ENCODE peak calls at places on chromosomes 7 and 10, in nine cellular contexts. One of them, this sample, is unnamed.

GRCh38 chr7:111508387-111508786 is 53.9 kb downstream of the IMMP2L start:
- DNase-seq in IMR-90: no peak
- DNase-seq in tibial nerve: no peak
- DNase-seq in heart left ventricle: no peak
- DNase-seq in A549: no peak
- DNase-seq in ovary: no peak
- DNase-seq in endothelial cell of umbilical vein: no peak
- DNase-seq in esophagus squamous epithelium: no peak
- DNase-seq in Peyer's patch: no peak
- DNase-seq in this sample: no peak

GRCh38 chr7:131225619-131226101 is 102.0 kb upstream of the MKLN1 start:
- DNase-seq in IMR-90: peak; percentile 61
- DNase-seq in tibial nerve: peak; percentile 61
- DNase-seq in heart left ventricle: peak; percentile 6
- DNase-seq in A549: peak; percentile 98
- DNase-seq in ovary: peak; percentile 71
- DNase-seq in endothelial cell of umbilical vein: peak; percentile 20
- DNase-seq in esophagus squamous epithelium: no peak
- DNase-seq in Peyer's patch: peak; percentile 66
- DNase-seq in this sample: no peak

GRCh38 chr7:38070718-38071117 is 107.3 kb upstream of the STARD3NL start:
- DNase-seq in IMR-90: peak; percentile 0
- DNase-seq in tibial nerve: peak; percentile 11
- DNase-seq in heart left ventricle: no peak
- DNase-seq in A549: peak; percentile 34
- DNase-seq in ovary: peak; percentile 28
- DNase-seq in endothelial cell of umbilical vein: no peak
- DNase-seq in esophagus squamous epithelium: no peak
- DNase-seq in Peyer's patch: no peak
- DNase-seq in this sample: no peak

GRCh38 chr7:28530175-28531142 is 118.1 kb downstream of the CREB5 start:
- DNase-seq in IMR-90: peak; percentile 60
- DNase-seq in tibial nerve: peak; percentile 53
- DNase-seq in heart left ventricle: peak; percentile 46
- DNase-seq in A549: no peak
- DNase-seq in ovary: peak; percentile 33
- DNase-seq in endothelial cell of umbilical vein: peak; percentile 96
- DNase-seq in esophagus squamous epithelium: no peak
- DNase-seq in Peyer's patch: no peak
- DNase-seq in this sample: no peak

GRCh38 chr7:50676754-50677153 is 105.9 kb downstream of the GRB10 start:
- DNase-seq in IMR-90: no peak
- DNase-seq in tibial nerve: no peak
- DNase-seq in heart left ventricle: no peak
- DNase-seq in A549: no peak
- DNase-seq in ovary: no peak
- DNase-seq in endothelial cell of umbilical vein: no peak
- DNase-seq in esophagus squamous epithelium: no peak
- DNase-seq in Peyer's patch: no peak
- DNase-seq in this sample: no peak

GRCh38 chr10:78973901-78974408 is 94.8 kb upstream of the ZMIZ1 start:
- DNase-seq in IMR-90: peak; percentile 56
- DNase-seq in tibial nerve: peak; percentile 57
- DNase-seq in heart left ventricle: peak; percentile 84
- DNase-seq in A549: peak; percentile 82
- DNase-seq in ovary: peak; percentile 80
- DNase-seq in endothelial cell of umbilical vein: peak; percentile 94
- DNase-seq in esophagus squamous epithelium: no peak
- DNase-seq in Peyer's patch: peak; percentile 79
- DNase-seq in this sample: peak; percentile 88

GRCh38 chr10:117569610-117570395 is 27.3 kb downstream of the EMX2 start:
- DNase-seq in IMR-90: no peak
- DNase-seq in tibial nerve: no peak
- DNase-seq in heart left ventricle: no peak
- DNase-seq in A549: no peak
- DNase-seq in ovary: no peak
- DNase-seq in endothelial cell of umbilical vein: no peak
- DNase-seq in esophagus squamous epithelium: no peak
- DNase-seq in Peyer's patch: no peak
- DNase-seq in this sample: no peak

GRCh38 chr7:50664461-50664922 is 99.3 kb upstream of the DDC start:
- DNase-seq in IMR-90: peak; percentile 54
- DNase-seq in tibial nerve: no peak
- DNase-seq in heart left ventricle: no peak
- DNase-seq in A549: no peak
- DNase-seq in ovary: no peak
- DNase-seq in endothelial cell of umbilical vein: peak; percentile 79
- DNase-seq in esophagus squamous epithelium: no peak
- DNase-seq in Peyer's patch: no peak
- DNase-seq in this sample: no peak

GRCh38 chr7:25967278-25968204 is 184.5 kb upstream of the NFE2L3 start:
- DNase-seq in IMR-90: no peak
- DNase-seq in tibial nerve: no peak
- DNase-seq in heart left ventricle: no peak
- DNase-seq in A549: no peak
- DNase-seq in ovary: no peak
- DNase-seq in endothelial cell of umbilical vein: no peak
- DNase-seq in esophagus squamous epithelium: no peak
- DNase-seq in Peyer's patch: no peak
- DNase-seq in this sample: no peak

GRCh38 chr7:47452295-47452694 is 129.6 kb downstream of the TNS3 start:
- DNase-seq in IMR-90: no peak
- DNase-seq in tibial nerve: no peak
- DNase-seq in heart left ventricle: no peak
- DNase-seq in A549: no peak
- DNase-seq in ovary: no peak
- DNase-seq in endothelial cell of umbilical vein: no peak
- DNase-seq in esophagus squamous epithelium: no peak
- DNase-seq in Peyer's patch: no peak
- DNase-seq in this sample: no peak

GRCh38 chr7:47454066-47454950 is 127.6 kb downstream of the TNS3 start:
- DNase-seq in IMR-90: peak; percentile 29
- DNase-seq in tibial nerve: no peak
- DNase-seq in heart left ventricle: no peak
- DNase-seq in A549: no peak
- DNase-seq in ovary: no peak
- DNase-seq in endothelial cell of umbilical vein: no peak
- DNase-seq in esophagus squamous epithelium: no peak
- DNase-seq in Peyer's patch: peak; percentile 45
- DNase-seq in this sample: no peak

GRCh38 chr7:47451851-47452205 is 130.1 kb downstream of the TNS3 start:
- DNase-seq in IMR-90: peak; percentile 79
- DNase-seq in tibial nerve: no peak
- DNase-seq in heart left ventricle: no peak
- DNase-seq in A549: no peak
- DNase-seq in ovary: no peak
- DNase-seq in endothelial cell of umbilical vein: no peak
- DNase-seq in esophagus squamous epithelium: no peak
- DNase-seq in Peyer's patch: no peak
- DNase-seq in this sample: no peak

GRCh38 chr7:47452715-47453092 is 129.2 kb downstream of the TNS3 start:
- DNase-seq in IMR-90: no peak
- DNase-seq in tibial nerve: no peak
- DNase-seq in heart left ventricle: no peak
- DNase-seq in A549: no peak
- DNase-seq in ovary: no peak
- DNase-seq in endothelial cell of umbilical vein: no peak
- DNase-seq in esophagus squamous epithelium: no peak
- DNase-seq in Peyer's patch: no peak
- DNase-seq in this sample: no peak

DNA sequence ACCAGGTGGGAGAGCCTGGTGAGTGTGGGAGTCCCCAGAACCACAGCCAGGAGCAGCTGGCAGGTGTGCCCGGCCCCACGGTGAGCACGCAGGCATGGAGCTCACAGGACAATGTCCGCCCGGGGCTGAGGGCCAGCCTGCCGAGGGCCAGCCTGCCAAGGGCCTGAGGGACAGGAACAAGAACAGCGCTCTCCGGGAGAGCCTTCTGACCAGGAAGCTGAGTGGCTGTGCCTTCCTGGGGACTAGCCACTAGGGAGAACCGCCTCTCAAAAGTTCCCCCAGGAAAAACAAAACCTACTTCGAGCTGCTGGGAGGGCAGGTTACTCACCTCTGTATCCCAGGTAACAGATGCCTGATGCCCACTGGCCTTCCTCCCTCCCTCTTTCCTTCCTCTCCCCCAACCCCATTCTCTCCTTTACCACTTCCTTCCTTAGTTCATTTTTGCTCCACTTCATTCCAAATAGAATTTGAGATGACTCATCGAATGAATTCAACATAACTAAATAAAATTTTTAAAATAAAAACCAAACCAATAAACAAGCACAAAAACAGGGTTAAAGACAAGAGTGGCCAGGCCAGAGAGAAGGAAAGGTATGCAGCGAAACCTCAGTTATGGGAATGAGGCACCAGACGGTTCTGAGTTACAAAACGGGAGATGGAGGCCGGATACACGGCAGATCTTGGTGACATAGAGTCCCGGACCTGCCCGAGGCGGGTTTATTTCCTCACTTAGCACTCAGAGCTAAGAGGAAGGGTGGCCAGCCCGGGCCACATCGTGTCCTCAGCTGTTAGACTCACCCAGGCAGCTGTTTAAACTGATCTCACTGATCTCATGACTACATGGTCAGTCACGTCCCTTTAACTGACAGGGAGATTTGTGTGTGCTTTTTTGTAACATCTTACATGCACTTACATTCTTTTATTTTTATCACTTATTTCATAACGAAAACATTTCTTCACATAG is 128.5 kb downstream of the TNS3 start:
- DNase-seq in IMR-90: peak; percentile 98
- DNase-seq in tibial nerve: peak; percentile 66
- DNase-seq in heart left ventricle: peak; percentile 52
- DNase-seq in A549: no peak
- DNase-seq in ovary: peak; percentile 55
- DNase-seq in endothelial cell of umbilical vein: peak; percentile 74
- DNase-seq in esophagus squamous epithelium: no peak
- DNase-seq in Peyer's patch: peak; percentile 77
- DNase-seq in this sample: no peak
- TF ChIP-seq POLR2A in IMR-90: no peak
- TF ChIP-seq POLR2A in tibial nerve: peak; percentile 11
- TF ChIP-seq POLR2A in heart left ventricle: no peak
- TF ChIP-seq POLR2A in A549: no peak
- TF ChIP-seq POLR2A in ovary: no peak
- TF ChIP-seq POLR2A in endothelial cell of umbilical vein: no peak
- TF ChIP-seq POLR2A in esophagus squamous epithelium: no peak
- TF ChIP-seq POLR2A in Peyer's patch: no peak
- TF ChIP-seq POLR2A in this sample: no peak

DNA sequence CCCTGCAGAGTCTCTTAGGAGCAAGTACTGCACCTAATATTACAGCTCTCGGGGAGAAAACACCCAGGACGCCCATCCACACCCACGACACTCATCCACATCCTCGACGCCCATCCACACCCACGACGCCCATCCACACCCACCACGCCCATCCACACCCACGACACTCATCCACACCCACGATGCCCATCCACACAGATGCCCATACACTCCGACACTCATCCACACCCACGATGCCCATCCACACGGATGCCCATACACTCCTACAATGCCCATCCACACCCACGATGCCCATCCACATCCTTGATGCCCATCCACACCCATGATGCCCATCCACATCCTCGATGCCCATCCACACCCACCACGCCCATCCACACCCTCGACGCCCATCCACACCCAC is 503.1 kb downstream of the PTPRN2 start:
- DNase-seq in IMR-90: no peak
- DNase-seq in tibial nerve: no peak
- DNase-seq in heart left ventricle: no peak
- DNase-seq in A549: no peak
- DNase-seq in ovary: no peak
- DNase-seq in endothelial cell of umbilical vein: no peak
- DNase-seq in esophagus squamous epithelium: no peak
- DNase-seq in Peyer's patch: no peak
- DNase-seq in this sample: peak; percentile 36
- H3K9me3 ChIP-seq in IMR-90: peaks cover 50% of the 10 kb centered on the region
- H3K9me3 ChIP-seq in tibial nerve: no peaks in the 10 kb centered on the region
- H3K9me3 ChIP-seq in heart left ventricle: no peaks in the 10 kb centered on the region
- H3K9me3 ChIP-seq in A549: no peaks in the 10 kb centered on the region
- H3K9me3 ChIP-seq in ovary: no peaks in the 10 kb centered on the region
- H3K9me3 ChIP-seq in endothelial cell of umbilical vein: peaks cover 6% of the 10 kb centered on the region
- H3K9me3 ChIP-seq in esophagus squamous epithelium: no peaks in the 10 kb centered on the region
- H3K9me3 ChIP-seq in Peyer's patch: no peaks in the 10 kb centered on the region
- H3K9me3 ChIP-seq in this sample: peaks cover 14% of the 10 kb centered on the region

GRCh38 chr7:100604078-100604975 is 2.2 kb downstream of the PCOLCE start:
- DNase-seq in IMR-90: peak; percentile 46
- DNase-seq in tibial nerve: peak; percentile 57
- DNase-seq in heart left ventricle: peak; percentile 83
- DNase-seq in A549: peak; percentile 78
- DNase-seq in ovary: peak; percentile 84
- DNase-seq in endothelial cell of umbilical vein: peak; percentile 43
- DNase-seq in esophagus squamous epithelium: no peak
- DNase-seq in Peyer's patch: peak; percentile 90
- DNase-seq in this sample: peak; percentile 95
- TF ChIP-seq POLR2A in IMR-90: no peak
- TF ChIP-seq POLR2A in tibial nerve: peak; percentile 35
- TF ChIP-seq POLR2A in heart left ventricle: peak; percentile 64
- TF ChIP-seq POLR2A in A549: peak; percentile 33
- TF ChIP-seq POLR2A in ovary: peak; percentile 81
- TF ChIP-seq POLR2A in endothelial cell of umbilical vein: no peak
- TF ChIP-seq POLR2A in esophagus squamous epithelium: no peak
- TF ChIP-seq POLR2A in Peyer's patch: no peak
- TF ChIP-seq POLR2A in this sample: no peak

GRCh38 chr10:110825510-110825909 is 46.2 kb upstream of the PDCD4 start:
- DNase-seq in IMR-90: no peak
- DNase-seq in tibial nerve: no peak
- DNase-seq in heart left ventricle: no peak
- DNase-seq in A549: no peak
- DNase-seq in ovary: no peak
- DNase-seq in endothelial cell of umbilical vein: no peak
- DNase-seq in esophagus squamous epithelium: no peak
- DNase-seq in Peyer's patch: no peak
- DNase-seq in this sample: no peak

GRCh38 chr10:110827872-110828271 is 43.9 kb upstream of the PDCD4 start:
- DNase-seq in IMR-90: no peak
- DNase-seq in tibial nerve: no peak
- DNase-seq in heart left ventricle: no peak
- DNase-seq in A549: no peak
- DNase-seq in ovary: peak; percentile 45
- DNase-seq in endothelial cell of umbilical vein: no peak
- DNase-seq in esophagus squamous epithelium: no peak
- DNase-seq in Peyer's patch: no peak
- DNase-seq in this sample: no peak

GRCh38 chr10:110829721-110830410 is 41.9 kb upstream of the PDCD4 start:
- DNase-seq in IMR-90: no peak
- DNase-seq in tibial nerve: no peak
- DNase-seq in heart left ventricle: no peak
- DNase-seq in A549: no peak
- DNase-seq in ovary: no peak
- DNase-seq in endothelial cell of umbilical vein: no peak
- DNase-seq in esophagus squamous epithelium: no peak
- DNase-seq in Peyer's patch: no peak
- DNase-seq in this sample: no peak

GRCh38 chr10:110828525-110828924 is 43.2 kb upstream of the PDCD4 start:
- DNase-seq in IMR-90: no peak
- DNase-seq in tibial nerve: no peak
- DNase-seq in heart left ventricle: no peak
- DNase-seq in A549: no peak
- DNase-seq in ovary: no peak
- DNase-seq in endothelial cell of umbilical vein: no peak
- DNase-seq in esophagus squamous epithelium: no peak
- DNase-seq in Peyer's patch: no peak
- DNase-seq in this sample: no peak

GRCh38 chr10:110827410-110827809 is 44.3 kb upstream of the PDCD4 start:
- DNase-seq in IMR-90: peak; percentile 82
- DNase-seq in tibial nerve: no peak
- DNase-seq in heart left ventricle: no peak
- DNase-seq in A549: no peak
- DNase-seq in ovary: no peak
- DNase-seq in endothelial cell of umbilical vein: no peak
- DNase-seq in esophagus squamous epithelium: no peak
- DNase-seq in Peyer's patch: no peak
- DNase-seq in this sample: no peak
- H3K9me3 ChIP-seq in IMR-90: no peaks in the 10 kb centered on the region
- H3K9me3 ChIP-seq in tibial nerve: no peaks in the 10 kb centered on the region
- H3K9me3 ChIP-seq in heart left ventricle: no peaks in the 10 kb centered on the region
- H3K9me3 ChIP-seq in A549: no peaks in the 10 kb centered on the region
- H3K9me3 ChIP-seq in ovary: no peaks in the 10 kb centered on the region
- H3K9me3 ChIP-seq in endothelial cell of umbilical vein: no peaks in the 10 kb centered on the region
- H3K9me3 ChIP-seq in esophagus squamous epithelium: no peaks in the 10 kb centered on the region
- H3K9me3 ChIP-seq in Peyer's patch: no peaks in the 10 kb centered on the region
- H3K9me3 ChIP-seq in this sample: no peaks in the 10 kb centered on the region